ENCODE peak calls at places on chromosome 1, in seven cellular contexts. K, Q, A, R, T, N and O are unnamed samples.
A peak's percentile ranks its signal among the peaks of the same experiment; 100 is the strongest.

GRCh38 chr1:110460253-110461220 is 9.6 kb downstream of the PROK1 start:
- DNase-seq in Q (peak; percentile 74), N (peak; percentile 90), R (peak; percentile 62), A (peak; percentile 52), T (peak; percentile 87), K (peak; percentile 87), O (peak; percentile 83)

GRCh38 chr1:44129616-44130500 is 11.2 kb downstream of the KLF17 start:
- DNase-seq in A (no peak), K (no peak), T (no peak), R (no peak), N (no peak), Q (no peak), O (no peak)

GRCh38 chr1:87478231-87478630 is 149.6 kb downstream of the LMO4 start:
- DNase-seq in N (peak; percentile 69), Q (no peak), T (peak; percentile 14), R (peak; percentile 8), A (no peak), K (peak; percentile 10), O (no peak)

GRCh38 chr1:42922687-42923366 is 35.8 kb downstream of the SLC2A1 start:
- DNase-seq in N (peak; percentile 94), K (peak; percentile 69), A (no peak), Q (no peak), R (peak; percentile 72), T (peak; percentile 59), O (peak; percentile 45)

GRCh38 chr1:44089371-44090070 is 29.1 kb upstream of the KLF17 start:
- DNase-seq in K (peak; percentile 26), Q (no peak), N (peak; percentile 35), R (no peak), A (no peak), T (no peak), O (no peak)

GRCh38 chr1:174818951-174819350 is 180.8 kb upstream of the CACYBP start:
- DNase-seq in A (peak; percentile 92), Q (no peak), T (no peak), N (no peak), R (peak; percentile 88), K (no peak), O (no peak)

GRCh38 chr1:42340898-42341297 is 5.9 kb upstream of the FOXJ3 start:
- DNase-seq in Q (no peak), R (no peak), K (no peak), T (no peak), N (no peak), A (no peak), O (no peak)

GRCh38 chr1:47680815-47681475 is 243.1 kb downstream of the FOXD2 start:
- DNase-seq in Q (no peak), R (no peak), N (no peak), A (no peak), T (no peak), K (no peak), O (peak; percentile 19)

GRCh38 chr1:63633281-63633680 is 40.1 kb downstream of the PGM1 start:
- DNase-seq in K (no peak), A (no peak), R (no peak), N (no peak), T (no peak), Q (no peak), O (no peak)

GRCh38 chr1:76781447-76781846 is 85.8 kb upstream of the ST6GALNAC5 start:
- DNase-seq in N (no peak), R (no peak), A (no peak), T (no peak), Q (no peak), K (no peak), O (no peak)

DNA sequence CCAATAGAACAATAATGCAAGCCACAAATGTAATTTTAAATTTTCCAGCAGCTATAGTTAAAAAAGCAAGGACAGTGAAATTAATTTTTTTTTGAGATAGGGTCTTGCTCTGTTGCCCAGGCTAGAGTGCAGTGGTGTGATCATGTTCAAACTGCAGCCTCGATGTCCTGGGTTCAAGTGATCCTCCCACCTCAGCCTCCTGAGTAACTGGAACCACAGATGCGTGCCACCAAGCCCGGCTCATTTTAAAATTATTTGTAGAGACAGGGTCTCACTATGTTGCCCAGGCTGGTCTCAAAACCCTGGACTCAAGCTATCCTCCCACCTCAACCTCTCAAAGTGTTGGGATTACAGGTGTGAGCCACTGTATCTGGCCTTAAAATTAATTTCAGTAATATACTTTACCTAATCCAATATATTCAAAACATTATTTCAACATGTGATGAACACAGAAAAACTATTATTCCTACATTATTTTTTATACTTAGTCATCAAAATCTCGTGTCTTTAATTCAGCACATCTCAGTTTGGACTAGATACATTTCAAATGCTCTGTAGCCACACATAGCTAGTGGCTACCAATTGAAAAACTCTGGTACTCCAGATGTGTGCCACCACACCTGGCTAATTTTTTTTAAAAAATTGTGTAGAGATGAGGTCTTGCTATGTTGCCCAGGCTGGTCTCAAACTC is 10.8 kb upstream of the ID3 start:
- DNase-seq in A (no peak), Q (no peak), N (no peak), R (no peak), T (no peak), K (no peak), O (no peak)
- H3K27me3 ChIP-seq in A (peaks cover 13% of the 10 kb centered on the region), Q (no peaks in the 10 kb centered on the region), N (peaks cover 21% of the 10 kb centered on the region), R (no peaks in the 10 kb centered on the region), T (peaks cover 3% of the 10 kb centered on the region), K (no peaks in the 10 kb centered on the region), O (no peaks in the 10 kb centered on the region)

GRCh38 chr1:90359994-90360393 is 357.1 kb downstream of the BARHL2 start:
- DNase-seq in K (no peak), Q (no peak), T (no peak), N (no peak), R (no peak), A (no peak), O (no peak)

GRCh38 chr1:90361026-90361425 is 356.1 kb downstream of the BARHL2 start:
- DNase-seq in N (no peak), A (no peak), K (no peak), Q (no peak), R (no peak), T (no peak), O (no peak)

GRCh38 chr1:90357980-90358379 is 359.1 kb downstream of the BARHL2 start:
- DNase-seq in N (no peak), Q (no peak), K (no peak), R (peak; percentile 41), T (no peak), A (no peak), O (no peak)

GRCh38 chr1:90358448-90358847 is 358.7 kb downstream of the BARHL2 start:
- DNase-seq in R (no peak), N (no peak), A (no peak), K (no peak), Q (no peak), T (no peak), O (no peak)

DNA sequence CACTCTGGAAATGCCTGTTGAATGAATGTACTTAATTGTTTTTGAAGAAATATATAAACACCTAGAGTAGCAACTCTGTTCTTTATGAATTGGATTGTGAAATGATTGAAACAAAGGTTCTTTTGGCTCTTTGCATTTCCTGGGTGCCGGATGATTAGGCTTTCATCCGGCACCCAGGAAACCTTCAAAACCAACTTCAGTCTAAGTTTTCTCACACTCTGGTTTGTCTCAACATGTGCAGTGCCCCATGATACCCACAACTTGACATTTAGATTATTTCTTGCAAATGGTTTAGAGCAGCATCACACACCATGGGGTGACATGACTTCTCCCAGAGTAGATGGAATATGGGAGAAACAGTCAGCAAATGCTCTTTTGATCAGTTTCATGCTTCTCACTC is 354.9 kb downstream of the BARHL2 start:
- DNase-seq in R (peak; percentile 56), T (no peak), A (no peak), N (no peak), K (no peak), Q (no peak), O (no peak)
- H3K4me1 ChIP-seq in R (no peaks in the 10 kb centered on the region), T (no peaks in the 10 kb centered on the region), A (no peaks in the 10 kb centered on the region), N (no peaks in the 10 kb centered on the region), K (no peaks in the 10 kb centered on the region), Q (no peaks in the 10 kb centered on the region), O (no peaks in the 10 kb centered on the region)

DNA sequence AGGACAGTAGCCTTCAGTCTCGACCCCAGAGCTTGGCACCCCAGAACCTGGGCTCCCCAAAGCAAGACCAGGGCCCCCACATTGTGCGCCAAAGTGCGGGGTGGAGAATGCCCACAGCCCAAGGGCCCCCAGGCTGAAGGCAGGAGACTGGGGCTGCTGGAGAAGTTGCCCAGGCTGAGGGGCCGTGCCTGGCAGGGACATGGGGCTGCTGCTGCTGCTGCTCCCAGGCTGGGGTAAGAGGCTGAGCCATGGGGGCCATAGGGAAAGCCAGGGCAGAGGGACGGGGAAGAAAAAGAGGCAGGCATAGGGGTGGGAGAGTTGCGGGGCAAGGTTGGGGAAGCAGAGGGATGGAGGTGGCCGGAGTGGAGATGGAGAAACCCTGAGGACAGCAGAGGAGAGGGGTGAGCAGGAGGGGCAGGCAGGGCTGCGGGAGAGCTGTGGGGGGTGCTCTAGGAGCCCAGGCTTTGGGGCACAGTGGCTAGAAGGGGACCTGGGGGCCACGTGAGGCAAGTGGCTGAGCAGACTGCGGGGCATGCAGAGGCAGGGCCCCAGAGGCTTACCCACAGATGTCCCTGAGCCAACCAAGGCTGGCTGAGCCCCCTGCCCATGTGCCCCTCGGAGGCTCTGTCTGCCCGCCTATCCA is 18.9 kb downstream of the SLC27A3 start:
- DNase-seq in K (no peak), R (no peak), N (no peak), A (no peak), Q (no peak), T (no peak), O (no peak)
- H3K4me3 ChIP-seq in K (no peak overlapping the region), R (no peak overlapping the region), N (peak overlapping the region; percentile 30), A (no peak overlapping the region), Q (no peak overlapping the region), T (no peak overlapping the region), O (no peak overlapping the region)

DNA sequence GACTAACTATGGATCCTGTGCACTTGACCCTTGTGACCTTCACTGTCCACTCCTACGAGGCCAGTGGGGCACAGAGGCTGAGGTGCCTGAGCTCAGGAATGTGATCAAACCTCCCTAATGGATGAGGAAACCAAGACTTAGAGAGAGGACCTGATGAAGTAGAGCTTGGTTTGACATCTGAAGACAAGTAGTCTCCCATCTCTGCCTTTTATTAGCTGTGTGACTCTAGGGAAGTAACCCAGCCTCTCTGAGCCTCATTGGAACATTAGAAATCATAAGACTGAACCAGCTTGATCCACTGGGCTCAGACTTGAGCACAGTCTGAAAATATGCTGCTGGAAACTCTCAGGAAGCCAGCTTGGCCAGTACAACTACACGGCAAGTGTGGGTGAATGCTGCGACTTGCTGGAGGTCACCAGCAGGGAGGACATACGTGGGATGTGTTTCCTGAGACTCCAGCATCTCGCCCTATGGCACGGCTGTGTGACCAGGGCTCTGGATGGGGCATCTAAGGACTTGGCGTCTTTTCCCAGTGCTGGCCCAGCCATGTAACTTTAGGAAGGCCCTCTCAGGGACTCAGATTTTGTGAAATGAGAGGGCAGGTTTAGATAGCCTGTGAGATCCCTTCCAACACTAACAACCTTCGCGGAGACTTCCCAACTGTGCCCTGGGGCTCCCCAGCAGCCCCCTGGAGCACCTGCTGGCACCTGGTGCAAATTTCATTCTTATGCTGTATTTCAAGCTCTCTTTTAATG is 10.5 kb downstream of the CDCP2 start:
- DNase-seq in Q (no peak), N (no peak), K (no peak), A (no peak), R (no peak), T (no peak), O (no peak)
- H3K27me3 ChIP-seq in Q (no peaks in the 10 kb centered on the region), N (no peaks in the 10 kb centered on the region), K (no peaks in the 10 kb centered on the region), A (no peaks in the 10 kb centered on the region), R (no peaks in the 10 kb centered on the region), T (no peaks in the 10 kb centered on the region), O (no peaks in the 10 kb centered on the region)

GRCh38 chr1:18955116-18955441 is 1.4 kb downstream of the IFFO2 start:
- DNase-seq in N (no peak), T (no peak), R (peak; percentile 27), Q (no peak), K (no peak), A (no peak), O (no peak)
- H3K4me1 ChIP-seq in N (peaks cover 22% of the 10 kb centered on the region), T (peaks cover 7% of the 10 kb centered on the region), R (peaks cover 48% of the 10 kb centered on the region), Q (peaks cover 71% of the 10 kb centered on the region), K (peaks cover 17% of the 10 kb centered on the region), A (peaks cover 55% of the 10 kb centered on the region), O (peaks cover 27% of the 10 kb centered on the region)